ENCODE peak calls at places on chromosomes 16 and 17, in six cellular contexts. G is DND-41; V is esophagus squamous epithelium; B is effector memory CD4-positive, alpha-beta T cell; R is GM23248; M is cardiac muscle cell. N is an unnamed sample.

GRCh38 chr17:17512866-17513265 is 16.7 kb upstream of the RASD1 start:
- DNase-seq in G (no peak), V (no peak), B (no peak), R (peak; percentile 8), M (no peak), N (no peak)

GRCh38 chr16:70152578-70153302 is 20.8 kb upstream of the CLEC18C start:
- DNase-seq in G (no peak), V (no peak), B (no peak), R (no peak), M (no peak), N (no peak)

GRCh38 chr17:56184650-56185049 is 31.4 kb downstream of the ANKFN1 start:
- DNase-seq in G (no peak), V (no peak), B (no peak), R (no peak), M (no peak), N (no peak)

GRCh38 chr17:46770439-46770817 is 48.1 kb downstream of the WNT3 start:
- DNase-seq in G (no peak), V (no peak), B (no peak), R (no peak), M (no peak), N (peak; percentile 14)

GRCh38 chr17:50944054-50944901 is 78.1 kb upstream of the TOB1 start:
- DNase-seq in G (peak; percentile 88), V (no peak), B (peak; percentile 55), R (peak; percentile 65), M (peak; percentile 91), N (peak; percentile 92)

GRCh38 chr16:88960516-88960915 is 16.5 kb downstream of the CBFA2T3 start:
- DNase-seq in G (no peak), V (no peak), B (no peak), R (no peak), M (no peak), N (no peak)

GRCh38 chr16:5056347-5056746 is 9.4 kb downstream of the C16orf89 start:
- DNase-seq in G (peak; percentile 43), V (no peak), B (no peak), R (peak; percentile 46), M (peak; percentile 57), N (peak; percentile 53)

GRCh38 chr17:76758570-76758969 is 20.7 kb downstream of the MFSD11 start:
- DNase-seq in G (no peak), V (no peak), B (no peak), R (no peak), M (no peak), N (no peak)

GRCh38 chr17:36049643-36050042 is 14.4 kb upstream of the CCL18 start:
- DNase-seq in G (no peak), V (no peak), B (no peak), R (no peak), M (no peak), N (no peak)

GRCh38 chr16:24568392-24568791 is 29.0 kb downstream of the RBBP6 start:
- DNase-seq in G (no peak), V (no peak), B (no peak), R (peak; percentile 52), M (no peak), N (no peak)

GRCh38 chr16:21568502-21569189 is 30.7 kb upstream of the METTL9 start:
- DNase-seq in G (no peak), V (no peak), B (no peak), R (no peak), M (no peak), N (no peak)

GRCh38 chr16:76487411-76488064 is 210.3 kb downstream of the CNTNAP4 start:
- DNase-seq in G (no peak), V (no peak), B (no peak), R (no peak), M (no peak), N (no peak)

GRCh38 chr17:29855686-29856085 is 74.3 kb downstream of the SSH2 start:
- DNase-seq in G (no peak), V (no peak), B (no peak), R (peak; percentile 69), M (no peak), N (no peak)

GRCh38 chr17:4721203-4722135 is 9.8 kb upstream of the MED11 start:
- DNase-seq in G (no peak), V (no peak), B (peak; percentile 34), R (no peak), M (no peak), N (peak; percentile 68)

GRCh38 chr17:79850571-79851460 is 11.6 kb upstream of the CBX4 start:
- DNase-seq in G (no peak), V (no peak), B (no peak), R (peak; percentile 90), M (no peak), N (no peak)

GRCh38 chr17:10316986-10317834 is 55.6 kb downstream of the MYH13 start:
- DNase-seq in G (peak; percentile 30), V (no peak), B (no peak), R (peak; percentile 77), M (peak; percentile 64), N (peak; percentile 62)

GRCh38 chr16:9225527-9226316 is 134.3 kb downstream of the HAPSTR1 start:
- DNase-seq in G (peak; percentile 21), V (no peak), B (no peak), R (peak; percentile 22), M (peak; percentile 41), N (no peak)

GRCh38 chr17:80284631-80285030 is 24.0 kb downstream of the RNF213 start:
- DNase-seq in G (no peak), V (no peak), B (no peak), R (no peak), M (no peak), N (no peak)

GRCh38 chr17:75323043-75323591 is 33.9 kb upstream of the SLC25A19 start:
- DNase-seq in G (peak; percentile 90), V (no peak), B (peak; percentile 76), R (peak; percentile 89), M (peak; percentile 91), N (no peak)

GRCh38 chr16:81367821-81368220 is 53.1 kb downstream of the GAN start:
- DNase-seq in G (no peak), V (no peak), B (no peak), R (no peak), M (no peak), N (no peak)

GRCh38 chr17:21352221-21352980 is 23.8 kb upstream of the KCNJ12 start:
- DNase-seq in G (no peak), V (no peak), B (no peak), R (no peak), M (no peak), N (peak; percentile 14)

GRCh38 chr17:78595135-78595810 is 18.1 kb upstream of the DNAH17 start:
- DNase-seq in G (no peak), V (no peak), B (no peak), R (no peak), M (no peak), N (no peak)

GRCh38 chr17:38598536-38598935 is 7.2 kb downstream of the SRCIN1 start:
- DNase-seq in G (peak; percentile 84), V (no peak), B (no peak), R (peak; percentile 53), M (peak; percentile 84), N (peak; percentile 42)

GRCh38 chr16:73048292-73049050 is 543 bp upstream of the ZFHX3 start:
- DNase-seq in G (no peak), V (no peak), B (no peak), R (peak; percentile 64), M (peak; percentile 62), N (no peak)

GRCh38 chr16:75087040-75087979 is 29.3 kb downstream of the LDHD start:
- DNase-seq in G (peak; percentile 61), V (no peak), B (no peak), R (peak; percentile 44), M (peak; percentile 91), N (no peak)
- H3K4me1 ChIP-seq in G (peaks cover 80% of the 10 kb centered on the region), V (peaks cover 34% of the 10 kb centered on the region), B (no peaks in the 10 kb centered on the region), R (peaks cover 27% of the 10 kb centered on the region), M (peaks cover 40% of the 10 kb centered on the region), N (peaks cover 46% of the 10 kb centered on the region)

GRCh38 chr16:14371778-14372431 is 258.2 kb downstream of the PARN start:
- DNase-seq in G (no peak), V (no peak), B (no peak), R (no peak), M (no peak), N (no peak)
- H3K36me3 ChIP-seq in G (no peaks in the 10 kb centered on the region), V (no peaks in the 10 kb centered on the region), B (no peaks in the 10 kb centered on the region), R (no peaks in the 10 kb centered on the region), M (no peaks in the 10 kb centered on the region), N (no peaks in the 10 kb centered on the region)

DNA sequence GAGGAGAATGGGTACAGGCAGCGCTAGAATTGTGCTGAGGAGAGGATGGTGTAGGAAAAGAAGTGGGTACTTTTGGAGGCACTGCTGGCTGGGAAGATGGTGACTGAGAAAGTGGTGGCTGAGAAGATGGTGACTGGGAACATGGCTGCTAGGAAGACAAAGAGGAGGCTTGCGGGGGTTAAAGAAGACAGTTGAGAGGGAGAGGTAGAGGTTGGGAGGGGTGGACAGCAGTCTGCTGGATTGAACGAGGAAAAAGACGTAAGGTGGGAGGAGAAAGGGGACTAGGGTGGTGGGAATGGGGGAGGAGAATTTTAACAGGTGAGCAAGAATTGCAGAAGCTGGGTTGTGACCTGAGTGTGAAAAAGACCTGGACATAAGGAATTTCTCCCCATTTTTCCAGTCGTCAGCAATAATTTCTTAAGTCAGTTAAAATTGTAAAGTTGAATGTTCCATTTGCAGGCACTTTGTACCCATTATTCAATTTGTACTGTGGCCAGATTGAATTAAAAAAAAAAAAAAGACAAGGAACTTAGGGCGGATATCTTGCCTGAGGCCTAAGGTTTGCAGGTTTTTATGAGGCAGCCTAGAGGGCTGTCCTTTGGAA is 2450.0 kb downstream of the TP53TG3F start:
- DNase-seq in G (no peak), V (no peak), B (no peak), R (no peak), M (no peak), N (no peak)
- H3K9me3 ChIP-seq in G (peaks cover 34% of the 10 kb centered on the region), V (peaks cover 5% of the 10 kb centered on the region), B (peaks cover 11% of the 10 kb centered on the region), R (no peaks in the 10 kb centered on the region), M (no peaks in the 10 kb centered on the region), N (no peaks in the 10 kb centered on the region)

GRCh38 chr16:56941856-56942331 is 10.0 kb downstream of the HERPUD1 start:
- DNase-seq in G (no peak), V (no peak), B (no peak), R (no peak), M (no peak), N (no peak)

GRCh38 chr16:56945847-56946527 is 14.0 kb downstream of the HERPUD1 start:
- DNase-seq in G (no peak), V (no peak), B (no peak), R (no peak), M (no peak), N (no peak)

GRCh38 chr16:56941092-56941491 is 9.2 kb downstream of the HERPUD1 start:
- DNase-seq in G (no peak), V (no peak), B (no peak), R (no peak), M (no peak), N (no peak)

GRCh38 chr16:56944954-56945839 is 13.3 kb downstream of the HERPUD1 start:
- DNase-seq in G (no peak), V (no peak), B (no peak), R (no peak), M (no peak), N (no peak)

GRCh38 chr16:56943761-56944375 is 11.9 kb downstream of the HERPUD1 start:
- DNase-seq in G (no peak), V (no peak), B (no peak), R (no peak), M (no peak), N (no peak)
- H3K4me1 ChIP-seq in G (no peaks in the 10 kb centered on the region), V (no peaks in the 10 kb centered on the region), B (peaks cover 5% of the 10 kb centered on the region), R (no peaks in the 10 kb centered on the region), M (no peaks in the 10 kb centered on the region), N (peaks cover 18% of the 10 kb centered on the region)

GRCh38 chr17:68295086-68295485 is 3.8 kb downstream of the ARSG start:
- DNase-seq in G (no peak), V (no peak), B (no peak), R (no peak), M (no peak), N (no peak)
- H3K36me3 ChIP-seq in G (no peaks in the 10 kb centered on the region), V (no peaks in the 10 kb centered on the region), B (no peaks in the 10 kb centered on the region), R (no peaks in the 10 kb centered on the region), M (no peaks in the 10 kb centered on the region), N (no peaks in the 10 kb centered on the region)

N was measured in upper lobe of left lung.